ENCODE peak calls at places on chromosome 1, in eight cellular contexts. B is heart right ventricle; A is mesenchymal stem cell; N is tibial artery; M is CD8-positive, alpha-beta memory T cell; H is uterus; R is psoas muscle; C is endodermal cell. Y is an unnamed sample.

GRCh38 chr1:27257155-27257554 is 22.7 kb downstream of the WDTC1 start:
- DNase-seq in M (no peak), B (no peak), N (no peak), A (peak; percentile 40), R (no peak), C (no peak), H (no peak), Y (no peak)

GRCh38 chr1:222257024-222257423 is 290.9 kb downstream of the HHIPL2 start:
- DNase-seq in N (no peak), H (no peak), M (no peak), B (no peak), A (no peak), C (no peak), R (no peak), Y (no peak)

GRCh38 chr1:214492405-214493075 is 58.9 kb downstream of the PTPN14 start:
- DNase-seq in M (no peak), A (no peak), N (no peak), R (peak; percentile 43), H (no peak), B (no peak), C (no peak), Y (no peak)

GRCh38 chr1:213337025-213337678 is 286.1 kb downstream of the RPS6KC1 start:
- DNase-seq in R (no peak), C (peak; percentile 4), N (no peak), B (no peak), M (no peak), H (no peak), A (no peak), Y (no peak)

GRCh38 chr1:6338685-6339084 is 54.9 kb downstream of the ACOT7 start:
- DNase-seq in A (no peak), N (no peak), M (no peak), H (no peak), B (no peak), C (peak; percentile 65), R (no peak), Y (no peak)

GRCh38 chr1:89823679-89824292 is 3.0 kb downstream of the LRRC8D start:
- DNase-seq in C (no peak), R (no peak), B (no peak), H (no peak), M (no peak), A (no peak), N (no peak), Y (no peak)

GRCh38 chr1:156504062-156504813 is 3.7 kb upstream of the MEF2D start:
- DNase-seq in A (peak; percentile 59), B (no peak), C (no peak), N (no peak), M (no peak), H (no peak), R (no peak), Y (peak; percentile 38)

GRCh38 chr1:225651872-225652725 is 824 bp downstream of the ENAH start:
- DNase-seq in H (peak; percentile 56), A (peak; percentile 60), B (peak; percentile 22), N (no peak), M (no peak), R (no peak), C (peak; percentile 69), Y (no peak)

GRCh38 chr1:32984090-32984828 is 19.6 kb upstream of the RNF19B start:
- DNase-seq in C (peak; percentile 66), R (no peak), B (no peak), M (no peak), A (peak; percentile 74), H (no peak), N (no peak), Y (no peak)

GRCh38 chr1:14840374-14840773 is 241.9 kb downstream of the KAZN start:
- DNase-seq in M (no peak), C (no peak), B (no peak), N (no peak), H (no peak), A (no peak), R (no peak), Y (no peak)

GRCh38 chr1:160129558-160129957 is 14.0 kb downstream of the ATP1A2 start:
- DNase-seq in C (no peak), B (no peak), A (no peak), N (no peak), H (no peak), M (peak; percentile 4), R (no peak), Y (no peak)

GRCh38 chr1:204408602-204409001 is 3.0 kb downstream of the PPP1R15B start:
- DNase-seq in N (no peak), C (no peak), R (no peak), A (no peak), H (no peak), M (no peak), B (no peak), Y (no peak)

GRCh38 chr1:84834419-84835064 is 58.5 kb downstream of the LPAR3 start:
- DNase-seq in C (no peak), A (no peak), M (no peak), N (no peak), R (no peak), H (no peak), B (no peak), Y (no peak)

DNA sequence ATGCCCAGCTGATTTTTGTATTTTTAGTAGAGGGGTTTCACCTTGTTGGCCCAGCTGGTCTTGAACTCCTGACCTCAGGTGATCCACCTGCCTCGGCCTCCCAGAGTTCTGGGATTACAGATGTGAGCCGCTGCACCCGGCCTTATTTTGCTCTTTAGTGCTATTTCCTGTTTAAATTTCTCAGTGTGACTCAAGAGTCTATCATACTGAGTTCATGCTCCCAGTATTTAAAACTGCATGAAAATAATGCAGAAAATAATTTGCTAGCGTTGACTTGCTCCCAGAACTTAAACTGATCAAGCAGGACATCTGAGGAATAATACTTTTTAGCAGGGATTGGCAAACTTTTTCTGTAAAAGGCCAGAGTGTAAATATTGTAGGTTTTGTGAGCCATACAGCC is 86.4 kb upstream of the C1orf21 start:
- DNase-seq in B (no peak), H (no peak), R (no peak), M (no peak), N (no peak), C (no peak), A (peak; percentile 38), Y (no peak)
- H3K4me1 ChIP-seq in B (peaks cover 35% of the 10 kb centered on the region), H (no peaks in the 10 kb centered on the region), R (peaks cover 32% of the 10 kb centered on the region), M (no peaks in the 10 kb centered on the region), N (peaks cover 8% of the 10 kb centered on the region), C (no peaks in the 10 kb centered on the region), A (peaks cover 11% of the 10 kb centered on the region), Y (peaks cover 45% of the 10 kb centered on the region)

GRCh38 chr1:76279387-76279748 is 204.8 kb downstream of the ST6GALNAC3 start:
- DNase-seq in N (no peak), C (no peak), H (no peak), R (no peak), B (no peak), M (no peak), A (no peak), Y (no peak)

GRCh38 chr1:76269175-76269574 is 194.6 kb downstream of the ST6GALNAC3 start:
- DNase-seq in C (no peak), B (no peak), A (peak; percentile 71), H (no peak), R (no peak), M (no peak), N (no peak), Y (no peak)

GRCh38 chr1:76268341-76268740 is 193.8 kb downstream of the ST6GALNAC3 start:
- DNase-seq in N (no peak), H (no peak), M (no peak), R (no peak), B (no peak), C (no peak), A (no peak), Y (no peak)

GRCh38 chr1:76278711-76279386 is 204.3 kb downstream of the ST6GALNAC3 start:
- DNase-seq in M (no peak), R (no peak), C (no peak), B (no peak), A (peak; percentile 41), N (no peak), H (no peak), Y (no peak)

DNA sequence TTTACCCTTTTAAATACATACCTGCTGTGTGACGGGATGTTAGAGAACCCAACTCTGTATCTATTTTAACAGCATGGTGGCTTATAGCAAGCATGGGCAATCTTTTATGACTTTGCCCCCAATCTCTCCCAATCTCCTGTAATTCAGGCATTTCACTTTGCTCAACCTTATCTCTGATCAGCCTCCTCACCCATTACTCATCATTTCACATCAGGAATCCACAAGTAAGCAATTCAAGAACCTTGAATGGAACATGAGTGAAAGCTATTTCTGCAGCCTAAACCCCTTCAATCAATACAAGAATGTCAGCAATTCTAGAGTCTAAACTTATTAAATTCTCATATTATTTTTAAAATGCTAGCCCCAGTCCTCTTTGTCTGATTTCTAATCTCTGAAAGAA is 199.8 kb downstream of the ST6GALNAC3 start:
- DNase-seq in N (no peak), C (no peak), B (no peak), H (no peak), R (no peak), A (no peak), M (no peak), Y (no peak)
- H3K4me3 ChIP-seq in N (no peak overlapping the region), C (no peak overlapping the region), B (no peak overlapping the region), H (no peak overlapping the region), R (no peak overlapping the region), A (no peak overlapping the region), M (no peak overlapping the region), Y (no peak overlapping the region)

GRCh38 chr1:239891621-239892358 is 199.9 kb upstream of the FMN2 start:
- DNase-seq in B (no peak), M (no peak), H (no peak), A (no peak), R (no peak), C (no peak), N (no peak), Y (no peak)
- H3K27ac ChIP-seq in B (no peak overlapping the region), M (no peak overlapping the region), H (no peak overlapping the region), A (no peak overlapping the region), R (no peak overlapping the region), C (no peak overlapping the region), N (no peak overlapping the region), Y (no peak overlapping the region)

GRCh38 chr1:181103404-181103803 is 14.9 kb downstream of the IER5 start:
- DNase-seq in B (no peak), A (no peak), H (no peak), R (no peak), C (no peak), N (no peak), M (no peak), Y (no peak)
- H3K4me1 ChIP-seq in B (peaks cover 46% of the 10 kb centered on the region), A (peaks cover 23% of the 10 kb centered on the region), H (peaks cover 4% of the 10 kb centered on the region), R (peaks cover 35% of the 10 kb centered on the region), C (peaks cover 19% of the 10 kb centered on the region), N (peaks cover 26% of the 10 kb centered on the region), M (peaks cover 50% of the 10 kb centered on the region), Y (peaks cover 66% of the 10 kb centered on the region)

DNA sequence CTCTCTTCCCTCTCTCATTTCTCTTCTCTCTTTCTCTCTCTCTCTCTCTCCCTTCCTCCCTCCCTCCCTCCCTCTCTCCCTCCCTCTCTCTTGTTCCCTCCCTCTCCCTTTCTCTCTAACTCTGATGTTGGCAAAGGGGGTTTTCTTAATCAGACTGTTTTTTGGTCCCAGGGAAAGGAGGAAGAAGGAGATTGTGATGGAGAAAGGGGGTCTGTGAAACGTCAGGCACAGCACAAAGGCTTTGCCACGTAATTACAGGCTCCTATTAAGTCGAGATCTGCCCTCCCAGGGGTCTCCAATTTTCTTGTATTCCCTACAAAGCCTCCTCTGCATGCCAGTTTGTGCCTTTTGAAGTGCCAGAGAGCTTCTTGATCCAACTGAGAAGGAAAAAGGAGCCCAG is 920 bp upstream of the PRRX1 start:
- DNase-seq in C (peak; percentile 55), H (no peak), B (no peak), N (no peak), R (no peak), A (no peak), M (no peak), Y (no peak)
- H3K4me3 ChIP-seq in C (peak overlapping the region; percentile 32), H (peak overlapping the region; percentile 68), B (peak overlapping the region; percentile 4), N (peak overlapping the region; percentile 90), R (peak overlapping the region; percentile 72), A (peak overlapping the region; percentile 83), M (no peak overlapping the region), Y (no peak overlapping the region)

GRCh38 chr1:206635983-206636354 is 633 bp downstream of the DYRK3 start:
- DNase-seq in N (no peak), H (no peak), C (no peak), B (no peak), R (no peak), M (no peak), A (no peak), Y (peak; percentile 44)
- H3K27ac ChIP-seq in N (peak overlapping the region; percentile 90), H (peak overlapping the region; percentile 82), C (no peak overlapping the region), B (peak overlapping the region; percentile 77), R (peak overlapping the region; percentile 73), M (peak overlapping the region; percentile 59), A (no peak overlapping the region), Y (peak overlapping the region; percentile 64)

Y was measured in SJSA1.